ENCODE peak calls at places on chromosomes 4 and X, in seven cellular contexts. One of them, this sample, is unnamed. For H3K4me1, the result is how much of the 10 kb centered on the place peaks cover.

GRCh38 chr4:2402053-2402452 is 16.4 kb downstream of the ZFYVE28 start:
- DNase-seq in H9: peak
- DNase-seq in neuronal stem cell: peak
- DNase-seq in IMR-90: no peak
- DNase-seq in trophoblast cell: no peak
- DNase-seq in mesendoderm: peak
- DNase-seq in H1: peak
- DNase-seq in this sample: peak

GRCh38 chrX:33415454-33415853 is 204.1 kb upstream of the DMD start:
- DNase-seq in H9: no peak
- DNase-seq in neuronal stem cell: no peak
- DNase-seq in IMR-90: no peak
- DNase-seq in trophoblast cell: no peak
- DNase-seq in mesendoderm: no peak
- DNase-seq in H1: no peak
- DNase-seq in this sample: no peak

GRCh38 chr4:4327652-4328121 is 37.6 kb downstream of the ZBTB49 start:
- DNase-seq in H9: peak
- DNase-seq in neuronal stem cell: peak
- DNase-seq in IMR-90: no peak
- DNase-seq in trophoblast cell: peak
- DNase-seq in mesendoderm: peak
- DNase-seq in H1: peak
- DNase-seq in this sample: peak

GRCh38 chrX:46912673-46913491 is 661 bp downstream of the JADE3 start:
- DNase-seq in H9: peak
- DNase-seq in neuronal stem cell: peak
- DNase-seq in IMR-90: peak
- DNase-seq in trophoblast cell: peak
- DNase-seq in mesendoderm: peak
- DNase-seq in H1: peak
- DNase-seq in this sample: peak

GRCh38 chr4:26806331-26806730 is 54.3 kb upstream of the STIM2 start:
- DNase-seq in H9: no peak
- DNase-seq in neuronal stem cell: no peak
- DNase-seq in IMR-90: peak
- DNase-seq in trophoblast cell: no peak
- DNase-seq in mesendoderm: no peak
- DNase-seq in H1: no peak
- DNase-seq in this sample: peak

GRCh38 chrX:56233100-56233499 is 944 bp downstream of the KLF8 start:
- DNase-seq in H9: peak
- DNase-seq in neuronal stem cell: no peak
- DNase-seq in IMR-90: no peak
- DNase-seq in trophoblast cell: no peak
- DNase-seq in mesendoderm: peak
- DNase-seq in H1: peak
- DNase-seq in this sample: no peak

GRCh38 chr4:52869196-52869595 is 7.1 kb downstream of the RASL11B start:
- DNase-seq in H9: no peak
- DNase-seq in neuronal stem cell: no peak
- DNase-seq in IMR-90: peak
- DNase-seq in trophoblast cell: no peak
- DNase-seq in mesendoderm: no peak
- DNase-seq in H1: no peak
- DNase-seq in this sample: no peak

GRCh38 chr4:185716008-185716976 is 95.7 kb downstream of the SORBS2 start:
- DNase-seq in H9: no peak
- DNase-seq in neuronal stem cell: no peak
- DNase-seq in IMR-90: no peak
- DNase-seq in trophoblast cell: no peak
- DNase-seq in mesendoderm: no peak
- DNase-seq in H1: no peak
- DNase-seq in this sample: no peak

GRCh38 chrX:55127692-55128091 is 38.9 kb downstream of the PAGE2 start:
- DNase-seq in H9: no peak
- DNase-seq in neuronal stem cell: no peak
- DNase-seq in IMR-90: no peak
- DNase-seq in trophoblast cell: no peak
- DNase-seq in mesendoderm: no peak
- DNase-seq in H1: no peak
- DNase-seq in this sample: peak

GRCh38 chrX:41435708-41436107 is 11.4 kb upstream of the NYX start:
- DNase-seq in H9: no peak
- DNase-seq in neuronal stem cell: no peak
- DNase-seq in IMR-90: no peak
- DNase-seq in trophoblast cell: no peak
- DNase-seq in mesendoderm: no peak
- DNase-seq in H1: no peak
- DNase-seq in this sample: no peak

GRCh38 chrX:48975541-48975940 is 3.9 kb upstream of the KCND1 start:
- DNase-seq in H9: no peak
- DNase-seq in neuronal stem cell: no peak
- DNase-seq in IMR-90: no peak
- DNase-seq in trophoblast cell: no peak
- DNase-seq in mesendoderm: no peak
- DNase-seq in H1: no peak
- DNase-seq in this sample: no peak
- H2BK5ac ChIP-seq in H9: no peak
- H2BK5ac ChIP-seq in neuronal stem cell: no peak
- H2BK5ac ChIP-seq in IMR-90: no peak
- H2BK5ac ChIP-seq in trophoblast cell: no peak
- H2BK5ac ChIP-seq in mesendoderm: no peak
- H2BK5ac ChIP-seq in H1: no peak
- H2BK5ac ChIP-seq in this sample: no peak

GRCh38 chr4:56434599-56435000 is 815 bp downstream of the PPAT start:
- DNase-seq in H9: no peak
- DNase-seq in neuronal stem cell: no peak
- DNase-seq in IMR-90: peak
- DNase-seq in trophoblast cell: peak
- DNase-seq in mesendoderm: peak
- DNase-seq in H1: no peak
- DNase-seq in this sample: no peak

GRCh38 chr4:56425518-56425917 is 9.9 kb downstream of the PPAT start:
- DNase-seq in H9: peak
- DNase-seq in neuronal stem cell: no peak
- DNase-seq in IMR-90: no peak
- DNase-seq in trophoblast cell: no peak
- DNase-seq in mesendoderm: peak
- DNase-seq in H1: no peak
- DNase-seq in this sample: no peak

GRCh38 chr4:56433280-56433679 is 2.1 kb downstream of the PPAT start:
- DNase-seq in H9: no peak
- DNase-seq in neuronal stem cell: no peak
- DNase-seq in IMR-90: no peak
- DNase-seq in trophoblast cell: no peak
- DNase-seq in mesendoderm: no peak
- DNase-seq in H1: no peak
- DNase-seq in this sample: no peak

GRCh38 chr4:56426273-56426672 is 9.1 kb downstream of the PPAT start:
- DNase-seq in H9: no peak
- DNase-seq in neuronal stem cell: no peak
- DNase-seq in IMR-90: no peak
- DNase-seq in trophoblast cell: no peak
- DNase-seq in mesendoderm: no peak
- DNase-seq in H1: no peak
- DNase-seq in this sample: no peak

DNA sequence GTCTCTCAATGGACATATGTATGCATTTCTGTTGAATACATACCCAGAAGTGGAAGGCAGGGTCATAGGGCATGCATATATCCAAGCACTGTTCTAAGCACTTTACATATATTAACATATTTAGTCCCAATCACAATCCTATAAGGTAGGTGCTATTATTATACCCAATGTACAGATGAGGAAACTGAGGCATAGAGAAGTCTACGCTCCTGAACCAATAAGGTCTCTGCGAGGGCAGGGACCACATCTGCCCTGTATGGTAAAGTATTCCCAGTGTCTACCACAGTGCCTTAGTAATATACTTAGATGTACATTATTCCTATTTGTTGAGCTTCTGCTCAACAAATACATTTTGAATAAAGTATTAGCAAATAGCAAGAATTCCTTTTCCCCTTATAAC is 5.2 kb downstream of the PPAT start:
- DNase-seq in H9: no peak
- DNase-seq in neuronal stem cell: no peak
- DNase-seq in IMR-90: no peak
- DNase-seq in trophoblast cell: no peak
- DNase-seq in mesendoderm: no peak
- DNase-seq in H1: no peak
- DNase-seq in this sample: no peak
- H3K4me1 ChIP-seq in H9: under half
- H3K4me1 ChIP-seq in neuronal stem cell: under half
- H3K4me1 ChIP-seq in IMR-90: under half
- H3K4me1 ChIP-seq in trophoblast cell: under half
- H3K4me1 ChIP-seq in mesendoderm: under half
- H3K4me1 ChIP-seq in H1: under half
- H3K4me1 ChIP-seq in this sample: under half

DNA sequence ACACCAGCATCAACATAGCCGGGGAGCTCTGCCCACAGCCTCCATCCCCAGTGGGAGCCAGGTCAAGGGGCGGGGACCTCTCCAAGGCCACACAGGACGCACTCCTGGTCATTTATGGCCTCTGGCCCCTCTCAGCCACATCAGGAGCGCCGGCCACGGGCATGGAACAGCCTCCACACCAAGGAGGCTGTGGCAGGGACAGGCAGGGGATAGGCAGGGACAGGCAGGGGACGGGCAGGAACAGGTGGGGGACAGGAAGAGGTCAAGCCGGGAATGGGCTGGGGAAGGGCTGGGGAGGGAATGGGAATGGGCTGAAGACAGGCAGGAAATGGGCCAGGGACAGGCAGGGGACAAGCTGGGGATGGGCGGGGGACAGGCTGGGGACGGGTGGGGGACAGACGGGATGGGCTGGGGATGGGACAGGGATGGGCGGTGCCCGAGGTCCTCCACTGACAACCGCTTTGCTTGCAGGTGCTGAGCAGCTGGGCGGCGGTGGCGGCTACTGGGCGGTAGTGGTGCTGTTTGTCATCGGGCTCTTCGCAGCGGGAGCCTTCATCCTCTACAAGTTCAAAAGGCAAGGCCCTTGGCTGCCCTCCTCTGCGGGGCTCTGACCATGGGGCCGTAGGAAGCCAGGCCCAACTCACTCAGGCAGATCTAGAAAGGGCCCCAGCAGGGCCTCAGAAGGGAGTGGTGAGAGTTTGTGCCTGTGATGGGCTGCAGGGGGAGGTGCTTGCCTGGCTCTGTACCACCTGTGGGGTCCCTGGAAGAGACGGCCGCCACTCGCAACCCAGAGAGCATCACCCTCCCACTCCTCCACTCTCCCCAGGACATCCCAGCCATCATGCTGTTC is 205.6 kb downstream of the AFAP1 start:
- DNase-seq in H9: no peak
- DNase-seq in neuronal stem cell: no peak
- DNase-seq in IMR-90: no peak
- DNase-seq in trophoblast cell: no peak
- DNase-seq in mesendoderm: no peak
- DNase-seq in H1: no peak
- DNase-seq in this sample: no peak
- H3K4me2 ChIP-seq in H9: no peak
- H3K4me2 ChIP-seq in neuronal stem cell: no peak
- H3K4me2 ChIP-seq in IMR-90: no peak
- H3K4me2 ChIP-seq in trophoblast cell: no peak
- H3K4me2 ChIP-seq in mesendoderm: no peak
- H3K4me2 ChIP-seq in H1: no peak
- H3K4me2 ChIP-seq in this sample: no peak

GRCh38 chrX:19064175-19064574 is 58.1 kb downstream of the ADGRG2 start:
- DNase-seq in H9: no peak
- DNase-seq in neuronal stem cell: no peak
- DNase-seq in IMR-90: peak
- DNase-seq in trophoblast cell: no peak
- DNase-seq in mesendoderm: peak
- DNase-seq in H1: no peak
- DNase-seq in this sample: peak
- H2BK5ac ChIP-seq in H9: no peak
- H2BK5ac ChIP-seq in neuronal stem cell: no peak
- H2BK5ac ChIP-seq in IMR-90: no peak
- H2BK5ac ChIP-seq in trophoblast cell: no peak
- H2BK5ac ChIP-seq in mesendoderm: no peak
- H2BK5ac ChIP-seq in H1: no peak
- H2BK5ac ChIP-seq in this sample: no peak

GRCh38 chr4:14178421-14178820 is 550.9 kb upstream of the BOD1L1 start:
- DNase-seq in H9: no peak
- DNase-seq in neuronal stem cell: no peak
- DNase-seq in IMR-90: peak
- DNase-seq in trophoblast cell: no peak
- DNase-seq in mesendoderm: peak
- DNase-seq in H1: no peak
- DNase-seq in this sample: peak

GRCh38 chr4:14180983-14181601 is 553.6 kb upstream of the BOD1L1 start:
- DNase-seq in H9: no peak
- DNase-seq in neuronal stem cell: no peak
- DNase-seq in IMR-90: peak
- DNase-seq in trophoblast cell: no peak
- DNase-seq in mesendoderm: no peak
- DNase-seq in H1: no peak
- DNase-seq in this sample: no peak

GRCh38 chr4:14180166-14180565 is 552.6 kb upstream of the BOD1L1 start:
- DNase-seq in H9: no peak
- DNase-seq in neuronal stem cell: no peak
- DNase-seq in IMR-90: no peak
- DNase-seq in trophoblast cell: no peak
- DNase-seq in mesendoderm: no peak
- DNase-seq in H1: no peak
- DNase-seq in this sample: no peak

GRCh38 chr4:14177987-14178386 is 550.5 kb upstream of the BOD1L1 start:
- DNase-seq in H9: no peak
- DNase-seq in neuronal stem cell: no peak
- DNase-seq in IMR-90: no peak
- DNase-seq in trophoblast cell: no peak
- DNase-seq in mesendoderm: peak
- DNase-seq in H1: no peak
- DNase-seq in this sample: no peak

GRCh38 chr4:14176613-14177012 is 549.1 kb upstream of the BOD1L1 start:
- DNase-seq in H9: no peak
- DNase-seq in neuronal stem cell: no peak
- DNase-seq in IMR-90: peak
- DNase-seq in trophoblast cell: no peak
- DNase-seq in mesendoderm: no peak
- DNase-seq in H1: no peak
- DNase-seq in this sample: no peak
- H3K4me1 ChIP-seq in H9: under half
- H3K4me1 ChIP-seq in neuronal stem cell: under half
- H3K4me1 ChIP-seq in IMR-90: under half
- H3K4me1 ChIP-seq in trophoblast cell: under half
- H3K4me1 ChIP-seq in mesendoderm: under half
- H3K4me1 ChIP-seq in H1: under half
- H3K4me1 ChIP-seq in this sample: under half

This sample was measured in mesenchymal stem cell.